ENCODE peak calls at places on chromosome 22, in four cellular contexts. H is SK-N-SH, T is GM12878, A is HepG2. N is an unnamed sample.

GRCh38 chr22:30946354-30946753 is 22.2 kb downstream of the MORC2 start:
- DNase-seq in H (no peak), T (no peak), A (no peak), N (no peak)

GRCh38 chr22:39522567-39523300 is 2.4 kb downstream of the ATF4 start:
- DNase-seq in H (peak; percentile 19), T (no peak), A (no peak), N (no peak)

GRCh38 chr22:31106001-31106571 is 1.3 kb downstream of the SELENOM start:
- DNase-seq in H (no peak), T (no peak), A (no peak), N (no peak)

GRCh38 chr22:30390974-30391691 is 3.9 kb upstream of the RNF215 start:
- DNase-seq in H (peak; percentile 80), T (peak; percentile 51), A (peak; percentile 85), N (peak; percentile 54)

GRCh38 chr22:34236527-34236926 is 316.3 kb upstream of the LARGE1 start:
- DNase-seq in H (no peak), T (no peak), A (no peak), N (no peak)

GRCh38 chr22:40665312-40665711 is 14.0 kb upstream of the MCHR1 start:
- DNase-seq in H (no peak), T (no peak), A (no peak), N (no peak)

GRCh38 chr22:43449205-43449830 is 37.5 kb downstream of the MPPED1 start:
- DNase-seq in H (no peak), T (no peak), A (no peak), N (peak; percentile 7)

GRCh38 chr22:26800858-26801257 is 143.5 kb downstream of the MIAT start:
- DNase-seq in H (peak; percentile 39), T (no peak), A (no peak), N (no peak)

GRCh38 chr22:49034836-49035817 is 792.5 kb downstream of the BRD1 start:
- DNase-seq in H (no peak), T (no peak), A (no peak), N (no peak)

GRCh38 chr22:39718206-39718605 is 147.7 kb downstream of the CACNA1I start:
- DNase-seq in H (no peak), T (no peak), A (no peak), N (no peak)

GRCh38 chr22:38735126-38735464 is 20.7 kb downstream of the SUN2 start:
- DNase-seq in H (no peak), T (no peak), A (no peak), N (no peak)

GRCh38 chr22:27995801-27996528 is 76.9 kb upstream of the PITPNB start:
- DNase-seq in H (no peak), T (no peak), A (no peak), N (no peak)

GRCh38 chr22:25359601-25360261 is 140.3 kb downstream of the CRYBB2 start:
- DNase-seq in H (no peak), T (no peak), A (no peak), N (no peak)

DNA sequence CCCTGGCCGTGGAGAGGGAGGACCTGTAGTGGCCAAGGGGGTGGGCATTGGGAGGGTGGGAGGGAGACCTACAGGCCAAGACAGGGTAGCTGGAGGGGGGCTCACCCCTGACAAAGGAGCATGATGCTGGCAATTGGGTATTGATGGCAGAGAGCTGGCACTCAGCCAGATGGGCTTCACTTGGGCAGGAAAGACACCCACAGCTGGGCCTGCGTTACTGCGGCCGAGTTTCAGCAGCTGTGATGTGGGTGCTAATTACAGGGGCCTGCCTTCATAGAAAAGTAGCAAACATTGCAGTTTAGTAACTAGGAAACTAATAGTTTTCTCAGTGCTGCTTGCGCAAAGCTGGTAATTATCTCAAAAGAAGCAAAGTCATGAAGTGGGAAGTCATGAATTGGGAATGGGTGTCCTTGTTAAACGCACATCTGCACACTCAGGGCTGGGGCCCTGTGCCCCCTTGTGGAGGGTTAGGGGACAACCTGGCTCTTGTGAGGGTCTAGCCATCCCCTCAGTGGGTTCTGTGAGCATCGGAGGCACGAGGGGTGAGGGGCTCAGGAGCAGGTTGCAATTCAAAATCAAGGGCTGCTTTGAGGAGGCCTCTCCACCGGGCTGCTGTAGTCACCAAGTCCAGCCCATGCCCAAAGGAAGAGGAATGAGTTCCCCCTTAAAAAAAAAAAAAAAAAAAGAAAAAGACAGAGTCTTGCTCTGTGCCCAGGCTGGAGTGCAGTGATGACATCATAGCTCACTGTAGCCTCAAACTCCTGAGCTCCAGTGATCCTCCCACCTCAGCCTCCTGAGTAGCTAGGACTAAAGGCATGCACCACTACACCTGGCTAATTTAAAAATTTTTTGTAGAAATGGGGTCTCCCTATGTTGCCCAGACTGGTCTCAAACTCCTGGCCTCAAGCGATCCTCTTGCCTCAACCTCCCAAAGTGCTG is 24.4 kb upstream of the TXNRD2 start:
- DNase-seq in H (peak; percentile 78), T (no peak), A (no peak), N (no peak)
- TF ChIP-seq TCF12 in H (no peak), T (no peak), A (no peak), N (no peak)

GRCh38 chr22:45211848-45212247 is 28.8 kb downstream of the KIAA0930 start:
- DNase-seq in H (no peak), T (no peak), A (no peak), N (no peak)
- H4K20me1 ChIP-seq in H (peaks cover 14% of the 10 kb centered on the region), T (no peaks in the 10 kb centered on the region), A (peaks cover 16% of the 10 kb centered on the region), N (peaks cover 29% of the 10 kb centered on the region)

DNA sequence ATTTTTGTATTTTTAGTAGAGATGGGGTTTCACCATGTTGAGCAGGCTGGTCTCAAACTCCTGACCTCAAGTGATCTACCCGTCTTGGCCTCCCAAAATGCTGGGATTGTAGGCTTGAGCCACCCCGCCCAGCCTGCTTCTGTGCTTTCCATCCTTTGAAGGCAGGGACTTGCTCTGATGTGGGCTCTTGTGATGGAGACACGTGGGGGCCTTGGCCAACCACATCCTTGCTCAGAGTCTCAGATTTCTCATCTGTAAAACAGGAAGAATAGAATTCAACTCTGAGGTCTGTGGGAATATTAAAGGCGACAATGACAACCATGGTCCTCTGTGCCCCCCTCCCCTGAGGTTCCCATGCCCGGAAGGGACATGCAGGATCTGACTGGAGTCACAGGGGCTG is 3.8 kb upstream of the GGA1 start:
- DNase-seq in H (no peak), T (no peak), A (no peak), N (no peak)
- TF ChIP-seq TCF12 in H (no peak), T (no peak), A (no peak), N (no peak)

DNA sequence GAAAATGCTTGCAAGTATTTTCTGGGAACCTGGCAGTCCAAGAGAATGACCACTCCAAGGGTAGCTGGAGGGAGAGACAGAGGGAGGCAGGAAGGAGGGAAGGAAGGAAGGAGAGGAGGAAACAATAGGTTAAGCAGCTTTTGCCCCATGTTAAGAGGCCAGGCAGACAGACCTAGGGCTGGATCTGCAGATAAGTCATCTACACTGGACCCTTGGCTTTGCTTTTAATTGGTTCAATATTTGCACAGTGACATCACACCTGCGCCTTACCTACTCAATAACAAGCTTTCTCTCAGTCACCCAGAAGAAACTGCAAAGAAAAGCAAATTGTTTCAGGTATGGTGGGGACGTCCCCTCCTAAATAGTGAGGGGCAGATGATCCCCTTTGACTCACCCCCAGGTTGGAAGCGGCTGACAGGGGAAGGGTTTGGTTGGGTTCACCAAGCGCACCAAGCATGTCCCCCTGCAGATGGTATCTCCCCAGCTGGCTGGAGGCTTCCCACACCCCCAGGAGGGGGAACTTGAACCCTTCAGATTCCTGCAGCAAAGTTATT is 24.3 kb downstream of the MYH9 start:
- DNase-seq in H (no peak), T (no peak), A (peak; percentile 82), N (no peak)
- H4K20me1 ChIP-seq in H (peaks cover 99% of the 10 kb centered on the region), T (peaks cover 16% of the 10 kb centered on the region), A (peaks cover 36% of the 10 kb centered on the region), N (peaks cover 31% of the 10 kb centered on the region)

N was measured in H1.